ENCODE peak calls at places on chromosomes 2 and 18, in nine cellular contexts. A is nephron progenitor cell, S is PC-9, R is sigmoid colon, H is tibial nerve, E is AG09309, U is suprapubic skin, P is foreskin fibroblast, B is glutamatergic neuron. M is an unnamed sample.

GRCh38 chr18:8750954-8751415 is 45.6 kb downstream of the MTCL1 start:
- DNase-seq in S (no peak), A (no peak), B (no peak), R (peak; percentile 92), E (no peak), P (peak; percentile 96), U (peak; percentile 78), H (no peak), M (no peak)

GRCh38 chr18:21131698-21132230 is 20.2 kb upstream of the ROCK1 start:
- DNase-seq in S (no peak), H (no peak), B (no peak), R (no peak), U (no peak), P (no peak), A (no peak), E (no peak), M (no peak)

GRCh38 chr18:33735428-33735827 is 157.4 kb downstream of the ASXL3 start:
- DNase-seq in U (no peak), A (no peak), H (no peak), P (no peak), R (no peak), S (no peak), E (no peak), B (no peak), M (no peak)

GRCh38 chr2:199303814-199304213 is 153.9 kb downstream of the SATB2 start:
- DNase-seq in B (no peak), R (no peak), H (no peak), A (no peak), S (no peak), E (peak; percentile 98), P (peak; percentile 93), U (no peak), M (no peak)

GRCh38 chr2:119366161-119366648 is 429 bp downstream of the C2orf76 start:
- DNase-seq in H (no peak), E (no peak), B (no peak), U (no peak), S (no peak), P (peak; percentile 50), A (no peak), R (peak; percentile 69), M (no peak)

GRCh38 chr2:120398051-120398960 is 52.4 kb downstream of the INHBB start:
- DNase-seq in R (peak; percentile 58), E (peak; percentile 40), A (no peak), H (no peak), S (peak; percentile 98), B (no peak), U (peak; percentile 51), P (peak; percentile 49), M (no peak)

GRCh38 chr18:25787281-25787680 is 303.1 kb downstream of the SS18 start:
- DNase-seq in E (no peak), H (no peak), P (no peak), A (peak; percentile 5), B (no peak), S (no peak), U (no peak), R (no peak), M (no peak)

GRCh38 chr18:7683753-7684152 is 116.6 kb downstream of the PTPRM start:
- DNase-seq in R (no peak), E (no peak), H (no peak), P (no peak), U (no peak), S (no peak), A (no peak), B (no peak), M (no peak)

GRCh38 chr18:33870059-33870458 is 292.0 kb downstream of the ASXL3 start:
- DNase-seq in H (no peak), B (no peak), U (no peak), P (peak; percentile 43), S (no peak), A (no peak), R (no peak), E (no peak), M (no peak)

GRCh38 chr2:48483916-48484315 is 46.0 kb upstream of the STON1 start:
- DNase-seq in R (no peak), P (peak; percentile 41), B (no peak), S (no peak), A (no peak), H (no peak), E (no peak), U (no peak), M (no peak)

GRCh38 chr18:3485153-3486149 is 35.5 kb downstream of the TGIF1 start:
- DNase-seq in U (no peak), B (no peak), P (no peak), A (no peak), H (no peak), S (no peak), R (no peak), E (no peak), M (no peak)

GRCh38 chr18:28177828-28178635 is 1.1 kb upstream of the CDH2 start:
- DNase-seq in R (no peak), E (no peak), U (no peak), A (peak; percentile 88), S (no peak), H (no peak), B (peak; percentile 93), P (peak; percentile 66), M (no peak)

GRCh38 chr2:69469375-69469774 is 32.1 kb upstream of the NFU1 start:
- DNase-seq in E (no peak), U (no peak), H (no peak), A (no peak), B (no peak), R (no peak), P (no peak), S (no peak), M (no peak)

GRCh38 chr2:128841803-128842202 is 523.1 kb upstream of the HS6ST1 start:
- DNase-seq in A (no peak), S (no peak), H (no peak), B (no peak), E (no peak), U (no peak), R (no peak), P (no peak), M (no peak)

GRCh38 chr18:48003426-48004349 is 73.2 kb upstream of the SMAD2 start:
- DNase-seq in A (no peak), H (no peak), P (peak; percentile 81), R (no peak), U (no peak), E (no peak), B (no peak), S (peak; percentile 82), M (no peak)

GRCh38 chr2:241066171-241066892 is 35.8 kb downstream of the MTERF4 start:
- DNase-seq in E (no peak), P (no peak), A (no peak), B (no peak), S (no peak), U (no peak), R (peak; percentile 46), H (no peak), M (no peak)

GRCh38 chr18:62625019-62625418 is 90.3 kb upstream of the PHLPP1 start:
- DNase-seq in B (no peak), H (no peak), R (peak; percentile 73), P (no peak), A (no peak), E (peak; percentile 7), S (no peak), U (no peak), M (no peak)
- TF ChIP-seq CTCF in B (no peak), H (no peak), R (no peak), P (no peak), A (no peak), E (no peak), S (no peak), U (no peak), M (no peak)

GRCh38 chr2:197810490-197810889 is 6.1 kb downstream of the PLCL1 start:
- DNase-seq in S (no peak), E (no peak), B (no peak), R (no peak), U (no peak), H (no peak), P (no peak), A (no peak), M (no peak)

GRCh38 chr2:197809064-197809463 is 4.7 kb downstream of the PLCL1 start:
- DNase-seq in H (no peak), E (no peak), B (no peak), P (no peak), A (no peak), S (no peak), R (no peak), U (no peak), M (no peak)

GRCh38 chr2:197810023-197810422 is 5.6 kb downstream of the PLCL1 start:
- DNase-seq in B (no peak), U (no peak), R (no peak), P (no peak), A (no peak), E (no peak), S (no peak), H (no peak), M (no peak)

GRCh38 chr2:197813093-197813787 is 8.8 kb downstream of the PLCL1 start:
- DNase-seq in U (no peak), P (peak; percentile 71), E (no peak), B (no peak), R (no peak), A (no peak), H (no peak), S (peak; percentile 42), M (no peak)
- TF ChIP-seq CTCF in U (peak; percentile 52), P (peak; percentile 60), E (peak; percentile 57), B (peak; percentile 73), R (no peak), A (peak; percentile 55), H (peak; percentile 47), S (peak; percentile 64), M (peak; percentile 76)

GRCh38 chr2:226172314-226172713 is 627.3 kb downstream of the IRS1 start:
- DNase-seq in S (no peak), B (no peak), H (no peak), P (no peak), U (no peak), R (no peak), A (no peak), E (no peak), M (no peak)

GRCh38 chr2:226172939-226173338 is 626.7 kb downstream of the IRS1 start:
- DNase-seq in E (no peak), H (no peak), P (no peak), B (no peak), A (no peak), U (no peak), R (no peak), S (no peak), M (no peak)

GRCh38 chr2:226169751-226170581 is 629.7 kb downstream of the IRS1 start:
- DNase-seq in A (no peak), U (no peak), H (no peak), E (no peak), B (no peak), P (no peak), R (no peak), S (no peak), M (no peak)

GRCh38 chr2:226164512-226164911 is 635.1 kb downstream of the IRS1 start:
- DNase-seq in R (no peak), H (no peak), P (no peak), B (no peak), S (no peak), U (no peak), E (no peak), A (no peak), M (no peak)

GRCh38 chr2:226168496-226169160 is 631.0 kb downstream of the IRS1 start:
- DNase-seq in H (no peak), P (no peak), S (no peak), U (no peak), R (no peak), E (no peak), B (no peak), A (no peak), M (no peak)
- TF ChIP-seq CTCF in H (no peak), P (no peak), S (no peak), U (no peak), R (no peak), E (no peak), B (no peak), A (no peak), M (no peak)

GRCh38 chr2:168160897-168161296 is 86.5 kb downstream of the STK39 start:
- DNase-seq in H (no peak), B (no peak), A (no peak), S (no peak), E (no peak), U (no peak), P (no peak), R (no peak), M (no peak)
- TF ChIP-seq CTCF in H (no peak), B (peak; percentile 46), A (no peak), S (peak; percentile 11), E (no peak), U (no peak), P (no peak), R (no peak), M (peak; percentile 28)